ENCODE peak calls at places on chromosomes 3 and 15, in five cellular contexts. C is endothelial cell, D is OCI-LY7, B is progenitor cell of endocrine pancreas, K is HCT116. V is an unnamed sample.

GRCh38 chr15:39864116-39864515 is 56.0 kb downstream of the GPR176 start:
- DNase-seq in C (no peak), K (no peak), B (no peak), D (no peak), V (no peak)

GRCh38 chr3:37862219-37862711 is 585 bp downstream of the CTDSPL start:
- DNase-seq in B (peak), K (no peak), D (no peak), C (peak), V (no peak)

GRCh38 chr3:157871838-157872497 is 234.3 kb downstream of the SHOX2 start:
- DNase-seq in B (no peak), K (no peak), D (no peak), C (no peak), V (no peak)

GRCh38 chr3:73784647-73785420 is 160.1 kb upstream of the PDZRN3 start:
- DNase-seq in C (no peak), D (no peak), K (no peak), B (no peak), V (no peak)

GRCh38 chr3:169286214-169286613 is 377.3 kb downstream of the MECOM start:
- DNase-seq in B (no peak), C (no peak), D (no peak), K (no peak), V (no peak)

GRCh38 chr3:139427283-139428060 is 38.0 kb upstream of the COPB2 start:
- DNase-seq in D (peak), C (peak), K (peak), B (no peak), V (peak)

GRCh38 chr3:46660543-46661523 is 32.6 kb downstream of the ALS2CL start:
- DNase-seq in K (no peak), C (no peak), B (no peak), D (peak), V (peak)

GRCh38 chr3:105752791-105753415 is 115.9 kb downstream of the CBLB start:
- DNase-seq in D (peak), C (no peak), K (no peak), B (no peak), V (no peak)

GRCh38 chr15:61794276-61794675 is 266.0 kb downstream of the VPS13C start:
- DNase-seq in K (no peak), B (no peak), D (no peak), C (no peak), V (no peak)

GRCh38 chr15:80494311-80494710 is 90.1 kb downstream of the ARNT2 start:
- DNase-seq in C (no peak), B (no peak), D (no peak), K (no peak), V (no peak)

GRCh38 chr15:85329561-85330421 is 50.6 kb upstream of the AKAP13 start:
- DNase-seq in C (no peak), B (no peak), D (peak), K (no peak), V (peak)

GRCh38 chr3:97970929-97971460 is 1.2 kb downstream of the RIOX2 start:
- DNase-seq in K (no peak), C (no peak), D (peak), B (no peak), V (no peak)

GRCh38 chr15:95988574-95988887 is 342.0 kb upstream of the NR2F2 start:
- DNase-seq in D (no peak), C (no peak), B (no peak), K (no peak), V (no peak)

GRCh38 chr3:190003730-190004129 is 117.0 kb downstream of the P3H2 start:
- DNase-seq in C (no peak), B (no peak), K (peak), D (no peak), V (no peak)

GRCh38 chr15:53448215-53449001 is 311.1 kb downstream of the WDR72 start:
- DNase-seq in K (no peak), B (no peak), D (no peak), C (no peak), V (no peak)

GRCh38 chr15:40871749-40872617 is 2.1 kb downstream of the RHOV start:
- DNase-seq in D (no peak), B (peak), C (no peak), K (no peak), V (peak)

GRCh38 chr15:100919481-100920405 is 586 bp downstream of the LRRK1 start:
- DNase-seq in B (no peak), C (peak), D (peak), K (no peak), V (peak)

GRCh38 chr15:31323627-31324026 is 3.0 kb upstream of the KLF13 start:
- DNase-seq in K (no peak), D (no peak), B (no peak), C (no peak), V (no peak)

GRCh38 chr3:46924921-46925584 is 47.5 kb downstream of the PTH1R start:
- DNase-seq in K (no peak), B (no peak), D (no peak), C (no peak), V (no peak)

DNA sequence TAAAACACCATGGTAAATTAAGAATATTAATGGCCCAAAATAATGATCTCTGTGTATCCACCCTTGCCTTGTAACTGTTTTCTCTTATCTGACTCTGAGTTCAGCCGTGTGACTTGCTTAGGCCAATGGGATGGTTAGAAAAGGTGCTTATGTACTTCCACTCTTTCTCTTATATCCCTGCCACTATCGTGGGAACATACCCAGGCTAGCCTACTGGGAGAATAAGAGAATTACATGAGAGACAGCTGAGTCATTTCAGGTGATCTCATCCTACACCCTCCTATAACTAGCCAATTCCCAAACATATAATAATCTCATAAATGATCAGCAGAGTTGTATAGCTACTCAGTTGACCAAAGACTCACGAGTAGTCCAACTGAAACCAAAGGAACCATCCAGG is 98.3 kb upstream of the ABI3BP start:
- DNase-seq in D (no peak), K (peak), B (no peak), C (no peak), V (no peak)
- TF ChIP-seq CTCF in D (no peak), K (no peak), B (no peak), C (no peak), V (no peak)

GRCh38 chr15:33735637-33736247 is 232.6 kb upstream of the CHRM5 start:
- DNase-seq in B (peak), K (peak), D (peak), C (peak), V (peak)
- TF ChIP-seq CTCF in B (peak), K (peak), D (peak), C (no peak), V (peak)

GRCh38 chr15:25682349-25682748 is 180.8 kb downstream of the ATP10A start:
- DNase-seq in K (no peak), D (no peak), B (no peak), C (no peak), V (no peak)
- TF ChIP-seq CTCF in K (no peak), D (no peak), B (no peak), C (no peak), V (no peak)

DNA sequence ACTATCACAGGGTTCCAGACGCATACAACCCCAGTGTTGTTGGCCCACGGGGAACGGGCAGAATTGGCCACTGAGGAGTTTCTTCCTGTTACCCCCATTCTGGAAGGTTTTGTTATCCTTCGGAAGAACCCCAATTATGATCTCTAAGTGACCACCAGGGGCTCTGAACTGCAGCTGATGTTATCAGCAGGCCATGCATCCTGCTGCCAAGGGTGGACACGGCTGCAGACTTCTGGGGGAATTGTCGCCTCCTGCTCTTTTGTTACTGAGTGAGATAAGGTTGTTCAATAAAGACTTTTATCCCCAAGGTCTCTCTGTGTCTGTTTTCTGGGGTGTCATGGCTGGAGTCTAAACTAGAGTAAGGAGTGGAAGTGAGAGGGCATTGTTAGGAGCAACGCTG is 5.7 kb upstream of the EIF4G1 start:
- DNase-seq in K (no peak), C (no peak), B (no peak), D (no peak), V (no peak)
- TF ChIP-seq CTCF in K (no peak), C (no peak), B (no peak), D (no peak), V (no peak)

DNA sequence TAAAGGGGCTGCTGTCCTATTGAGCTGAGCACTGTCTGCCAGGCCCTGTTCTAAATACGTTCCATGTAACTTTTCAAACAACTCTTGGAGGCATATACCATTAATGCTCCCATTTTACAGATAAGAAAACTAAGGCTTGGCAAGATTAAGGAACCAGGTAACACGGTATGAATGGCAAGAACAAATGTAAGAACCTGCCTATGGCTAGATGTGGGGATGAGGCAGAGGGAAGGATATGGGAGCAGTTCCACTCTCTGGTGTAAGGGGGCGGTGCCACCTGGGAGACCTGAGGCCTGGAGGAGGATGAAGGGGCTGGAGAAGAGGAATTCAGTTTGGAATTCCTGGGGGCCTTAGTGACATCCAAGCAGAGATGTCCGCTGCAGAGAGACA is 3.8 kb upstream of the LMAN1L start:
- DNase-seq in C (no peak), D (no peak), K (no peak), B (no peak), V (no peak)
- TF ChIP-seq CTCF in C (no peak), D (peak), K (no peak), B (no peak), V (no peak)

GRCh38 chr3:15205934-15206661 is at the start of gene CAPN7:
- DNase-seq in B (peak), C (peak), D (peak), K (peak), V (peak)
- TF ChIP-seq CTCF in B (peak), C (no peak), D (no peak), K (no peak), V (peak)

GRCh38 chr3:4078903-4079302 is 224.3 kb upstream of the SETMAR start:
- DNase-seq in D (no peak), B (no peak), K (no peak), C (no peak), V (no peak)
- TF ChIP-seq CTCF in D (no peak), B (no peak), K (no peak), C (no peak), V (no peak)

GRCh38 chr3:53859178-53859577 is 12.8 kb downstream of the IL17RB start:
- DNase-seq in D (no peak), K (no peak), C (no peak), B (no peak), V (no peak)
- TF ChIP-seq CTCF in D (no peak), K (no peak), C (no peak), B (no peak), V (no peak)

GRCh38 chr3:161171639-161172552 is 49.2 kb upstream of the NMD3 start:
- DNase-seq in D (no peak), B (no peak), C (no peak), K (peak), V (no peak)
- TF ChIP-seq CTCF in D (peak), B (peak), C (peak), K (peak), V (no peak)

V was measured in GM13976.